ENCODE peak calls at places on chromosomes 3 and 15, in four cellular contexts. One of them, this sample, is unnamed.

GRCh38 chr3:137163241-137163916 is 205.6 kb downstream of the IL20RB start:
- DNase-seq in activated CD8-positive, alpha-beta memory T cell treated with anti-CD3 and anti-CD28 coated beads for 48 hours: no peak
- DNase-seq in stimulated activated effector memory CD8-positive, alpha-beta T cell treated with anti-CD3 and anti-CD28 coated beads, Interleukin-12 subunit alpha, Interleukin-12 subunit beta, amount 100 ng/mL, for 72 hours: no peak
- DNase-seq in stimulated activated CD4-positive, alpha-beta T cell treated with anti-CD3 and anti-CD28 coated beads, Interleukin-1b, Interleukin-23, amount 100 ng/mL, for 48 hours: no peak
- DNase-seq in this sample: no peak

GRCh38 chr3:166582231-166582630 is 745.0 kb upstream of the BCHE start:
- DNase-seq in activated CD8-positive, alpha-beta memory T cell treated with anti-CD3 and anti-CD28 coated beads for 48 hours: no peak
- DNase-seq in stimulated activated effector memory CD8-positive, alpha-beta T cell treated with anti-CD3 and anti-CD28 coated beads, Interleukin-12 subunit alpha, Interleukin-12 subunit beta, amount 100 ng/mL, for 72 hours: no peak
- DNase-seq in stimulated activated CD4-positive, alpha-beta T cell treated with anti-CD3 and anti-CD28 coated beads, Interleukin-1b, Interleukin-23, amount 100 ng/mL, for 48 hours: no peak
- DNase-seq in this sample: no peak

GRCh38 chr15:57340673-57341259 is 35.5 kb upstream of the CGNL1 start:
- DNase-seq in activated CD8-positive, alpha-beta memory T cell treated with anti-CD3 and anti-CD28 coated beads for 48 hours: no peak
- DNase-seq in stimulated activated effector memory CD8-positive, alpha-beta T cell treated with anti-CD3 and anti-CD28 coated beads, Interleukin-12 subunit alpha, Interleukin-12 subunit beta, amount 100 ng/mL, for 72 hours: no peak
- DNase-seq in stimulated activated CD4-positive, alpha-beta T cell treated with anti-CD3 and anti-CD28 coated beads, Interleukin-1b, Interleukin-23, amount 100 ng/mL, for 48 hours: peak
- DNase-seq in this sample: no peak

GRCh38 chr3:140134231-140134630 is 199.2 kb downstream of the CLSTN2 start:
- DNase-seq in activated CD8-positive, alpha-beta memory T cell treated with anti-CD3 and anti-CD28 coated beads for 48 hours: no peak
- DNase-seq in stimulated activated effector memory CD8-positive, alpha-beta T cell treated with anti-CD3 and anti-CD28 coated beads, Interleukin-12 subunit alpha, Interleukin-12 subunit beta, amount 100 ng/mL, for 72 hours: no peak
- DNase-seq in stimulated activated CD4-positive, alpha-beta T cell treated with anti-CD3 and anti-CD28 coated beads, Interleukin-1b, Interleukin-23, amount 100 ng/mL, for 48 hours: no peak
- DNase-seq in this sample: no peak

GRCh38 chr3:124800511-124801374 is 70.5 kb downstream of the UMPS start:
- DNase-seq in activated CD8-positive, alpha-beta memory T cell treated with anti-CD3 and anti-CD28 coated beads for 48 hours: no peak
- DNase-seq in stimulated activated effector memory CD8-positive, alpha-beta T cell treated with anti-CD3 and anti-CD28 coated beads, Interleukin-12 subunit alpha, Interleukin-12 subunit beta, amount 100 ng/mL, for 72 hours: no peak
- DNase-seq in stimulated activated CD4-positive, alpha-beta T cell treated with anti-CD3 and anti-CD28 coated beads, Interleukin-1b, Interleukin-23, amount 100 ng/mL, for 48 hours: no peak
- DNase-seq in this sample: no peak

GRCh38 chr3:169091196-169091595 is 572.3 kb downstream of the MECOM start:
- DNase-seq in activated CD8-positive, alpha-beta memory T cell treated with anti-CD3 and anti-CD28 coated beads for 48 hours: no peak
- DNase-seq in stimulated activated effector memory CD8-positive, alpha-beta T cell treated with anti-CD3 and anti-CD28 coated beads, Interleukin-12 subunit alpha, Interleukin-12 subunit beta, amount 100 ng/mL, for 72 hours: no peak
- DNase-seq in stimulated activated CD4-positive, alpha-beta T cell treated with anti-CD3 and anti-CD28 coated beads, Interleukin-1b, Interleukin-23, amount 100 ng/mL, for 48 hours: no peak
- DNase-seq in this sample: no peak

GRCh38 chr15:88621789-88622604 is 857 bp downstream of the AEN start:
- DNase-seq in activated CD8-positive, alpha-beta memory T cell treated with anti-CD3 and anti-CD28 coated beads for 48 hours: no peak
- DNase-seq in stimulated activated effector memory CD8-positive, alpha-beta T cell treated with anti-CD3 and anti-CD28 coated beads, Interleukin-12 subunit alpha, Interleukin-12 subunit beta, amount 100 ng/mL, for 72 hours: peak
- DNase-seq in stimulated activated CD4-positive, alpha-beta T cell treated with anti-CD3 and anti-CD28 coated beads, Interleukin-1b, Interleukin-23, amount 100 ng/mL, for 48 hours: peak
- DNase-seq in this sample: no peak

GRCh38 chr3:42014949-42015533 is 53.1 kb upstream of the ULK4 start:
- DNase-seq in activated CD8-positive, alpha-beta memory T cell treated with anti-CD3 and anti-CD28 coated beads for 48 hours: no peak
- DNase-seq in stimulated activated effector memory CD8-positive, alpha-beta T cell treated with anti-CD3 and anti-CD28 coated beads, Interleukin-12 subunit alpha, Interleukin-12 subunit beta, amount 100 ng/mL, for 72 hours: peak
- DNase-seq in stimulated activated CD4-positive, alpha-beta T cell treated with anti-CD3 and anti-CD28 coated beads, Interleukin-1b, Interleukin-23, amount 100 ng/mL, for 48 hours: no peak
- DNase-seq in this sample: peak

GRCh38 chr3:128445357-128445756 is 21.3 kb downstream of the DNAJB8 start:
- DNase-seq in activated CD8-positive, alpha-beta memory T cell treated with anti-CD3 and anti-CD28 coated beads for 48 hours: no peak
- DNase-seq in stimulated activated effector memory CD8-positive, alpha-beta T cell treated with anti-CD3 and anti-CD28 coated beads, Interleukin-12 subunit alpha, Interleukin-12 subunit beta, amount 100 ng/mL, for 72 hours: no peak
- DNase-seq in stimulated activated CD4-positive, alpha-beta T cell treated with anti-CD3 and anti-CD28 coated beads, Interleukin-1b, Interleukin-23, amount 100 ng/mL, for 48 hours: no peak
- DNase-seq in this sample: no peak

This sample was measured in activated B cell treated with CpG ODN at 0.5 μM for 24 hours.